ENCODE peak calls at places on chromosome 16, in four cellular contexts. Q is A549, U is K562, H is GM12878. K is an unnamed sample.

GRCh38 chr16:27511657-27512056 is 38.1 kb downstream of the GTF3C1 start:
- DNase-seq in H (no peak), Q (no peak), U (no peak), K (no peak)

GRCh38 chr16:66717112-66717675 is 20.7 kb upstream of the CMTM4 start:
- DNase-seq in H (no peak), U (peak), Q (no peak), K (peak)

GRCh38 chr16:46727184-46727583 is 21.0 kb downstream of the MYLK3 start:
- DNase-seq in U (no peak), Q (no peak), H (no peak), K (no peak)

GRCh38 chr16:79658301-79659001 is 57.9 kb upstream of the MAF start:
- DNase-seq in U (no peak), Q (peak), H (no peak), K (no peak)

GRCh38 chr16:28543072-28543471 is 4.3 kb upstream of the NUPR1 start:
- DNase-seq in Q (no peak), H (no peak), U (no peak), K (no peak)

GRCh38 chr16:67641779-67642708 is 2.9 kb upstream of the CARMIL2 start:
- DNase-seq in U (no peak), H (no peak), Q (no peak), K (no peak)

GRCh38 chr16:56048425-56049100 is 142.7 kb upstream of the GNAO1 start:
- DNase-seq in Q (no peak), H (peak), U (no peak), K (no peak)

GRCh38 chr16:56336071-56336688 is 89.2 kb downstream of the AMFR start:
- DNase-seq in U (peak), H (no peak), Q (no peak), K (no peak)

GRCh38 chr16:49277766-49278566 is 3.7 kb downstream of the CBLN1 start:
- DNase-seq in H (no peak), Q (no peak), U (no peak), K (no peak)

GRCh38 chr16:66752958-66753357 is 1.5 kb upstream of the DYNC1LI2 start:
- DNase-seq in U (no peak), H (no peak), Q (no peak), K (no peak)

GRCh38 chr16:87043273-87044030 is 273.7 kb downstream of the C16orf95 start:
- DNase-seq in Q (no peak), U (no peak), H (no peak), K (no peak)

GRCh38 chr16:21159281-21159951 is 942 bp downstream of the LDAF1 start:
- DNase-seq in U (peak), Q (no peak), H (no peak), K (peak)

GRCh38 chr16:87042551-87043272 is 274.5 kb downstream of the C16orf95 start:
- DNase-seq in Q (no peak), H (no peak), U (no peak), K (no peak)

GRCh38 chr16:14029658-14030057 is 41.5 kb upstream of the MRTFB start:
- DNase-seq in Q (no peak), U (no peak), H (no peak), K (peak)

GRCh38 chr16:30907064-30907463 is 10.7 kb downstream of the CTF1 start:
- DNase-seq in H (no peak), U (no peak), Q (no peak), K (no peak)

GRCh38 chr16:24150282-24150681 is 105.9 kb upstream of the CACNG3 start:
- DNase-seq in Q (no peak), H (no peak), U (peak), K (no peak)

GRCh38 chr16:24149102-24149501 is 107.0 kb upstream of the CACNG3 start:
- DNase-seq in Q (no peak), U (no peak), H (peak), K (no peak)

GRCh38 chr16:24152826-24153225 is 103.3 kb upstream of the CACNG3 start:
- DNase-seq in Q (no peak), H (no peak), U (no peak), K (no peak)

GRCh38 chr16:24146523-24146922 is 109.6 kb upstream of the CACNG3 start:
- DNase-seq in Q (no peak), H (no peak), U (no peak), K (no peak)

GRCh38 chr16:24151482-24151939 is 104.6 kb upstream of the CACNG3 start:
- DNase-seq in U (no peak), H (no peak), Q (no peak), K (no peak)
- TF ChIP-seq RCOR1 in U (no peak), H (no peak), Q (no peak), K (no peak)

GRCh38 chr16:85483424-85483823 is 129.7 kb upstream of the GSE1 start:
- DNase-seq in H (no peak), Q (no peak), U (no peak), K (no peak)
- TF ChIP-seq EP300 in H (no peak), Q (no peak), U (no peak), K (no peak)

GRCh38 chr16:88430524-88431446 is 22.3 kb upstream of the ZFPM1 start:
- DNase-seq in U (peak), H (no peak), Q (no peak), K (no peak)
- TF ChIP-seq RCOR1 in U (no peak), H (no peak), Q (no peak), K (no peak)

DNA sequence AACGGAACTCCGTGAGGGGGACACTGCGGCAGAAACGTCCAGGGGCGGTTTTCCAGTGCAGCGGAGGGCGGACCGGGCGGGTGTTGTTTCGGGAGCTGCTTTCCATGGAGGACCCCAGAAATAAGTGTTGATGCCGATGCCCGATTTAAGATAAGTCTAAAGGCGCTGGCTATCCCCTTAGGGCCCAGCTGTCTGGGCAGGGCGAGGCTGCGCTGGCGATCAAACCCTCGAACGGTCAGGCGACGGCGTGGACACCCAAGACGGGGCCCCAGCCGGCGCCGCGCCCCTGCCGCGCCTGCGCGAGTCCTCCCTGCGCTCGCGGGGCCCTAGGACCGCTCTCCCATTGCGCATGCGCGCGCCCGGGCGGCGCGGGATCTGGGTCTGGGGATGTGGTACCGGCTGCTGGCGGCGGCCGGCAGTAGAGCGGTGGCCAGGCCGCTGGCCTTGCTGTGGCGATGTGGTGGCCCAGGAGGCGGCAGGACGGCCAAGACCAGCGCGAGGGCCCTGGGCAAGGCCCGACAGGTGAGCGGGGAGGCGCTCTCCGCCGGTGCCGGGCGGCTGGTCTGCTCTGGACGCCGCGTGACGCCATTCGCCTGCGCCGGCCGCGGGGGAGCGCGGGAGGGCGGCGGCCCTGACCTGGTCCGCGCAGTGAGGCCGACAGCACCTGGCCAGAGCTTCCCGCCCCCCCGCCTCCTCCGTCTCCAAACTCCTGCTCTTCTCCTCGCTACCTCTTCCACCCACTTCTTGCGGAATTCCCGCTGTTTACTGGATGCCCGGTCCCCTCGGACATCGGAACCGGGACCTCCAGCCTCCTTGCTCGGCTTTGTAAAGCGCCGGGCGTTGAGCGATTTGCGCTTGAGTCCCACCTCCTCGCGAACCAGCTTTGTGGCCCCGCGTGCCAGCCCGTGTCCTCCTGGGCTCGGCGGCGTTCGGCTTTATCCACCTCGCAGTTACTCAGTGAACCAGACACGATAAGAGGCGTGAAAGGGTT is 24.0 kb downstream of the DEF8 start:
- DNase-seq in U (peak), Q (peak), H (no peak), K (peak)
- TF ChIP-seq EP300 in U (no peak), Q (no peak), H (no peak), K (no peak)

GRCh38 chr16:57533618-57534336 is 2.6 kb downstream of the CCDC102A start:
- DNase-seq in Q (no peak), U (no peak), H (no peak), K (peak)
- TF ChIP-seq RCOR1 in Q (no peak), U (no peak), H (no peak), K (no peak)

DNA sequence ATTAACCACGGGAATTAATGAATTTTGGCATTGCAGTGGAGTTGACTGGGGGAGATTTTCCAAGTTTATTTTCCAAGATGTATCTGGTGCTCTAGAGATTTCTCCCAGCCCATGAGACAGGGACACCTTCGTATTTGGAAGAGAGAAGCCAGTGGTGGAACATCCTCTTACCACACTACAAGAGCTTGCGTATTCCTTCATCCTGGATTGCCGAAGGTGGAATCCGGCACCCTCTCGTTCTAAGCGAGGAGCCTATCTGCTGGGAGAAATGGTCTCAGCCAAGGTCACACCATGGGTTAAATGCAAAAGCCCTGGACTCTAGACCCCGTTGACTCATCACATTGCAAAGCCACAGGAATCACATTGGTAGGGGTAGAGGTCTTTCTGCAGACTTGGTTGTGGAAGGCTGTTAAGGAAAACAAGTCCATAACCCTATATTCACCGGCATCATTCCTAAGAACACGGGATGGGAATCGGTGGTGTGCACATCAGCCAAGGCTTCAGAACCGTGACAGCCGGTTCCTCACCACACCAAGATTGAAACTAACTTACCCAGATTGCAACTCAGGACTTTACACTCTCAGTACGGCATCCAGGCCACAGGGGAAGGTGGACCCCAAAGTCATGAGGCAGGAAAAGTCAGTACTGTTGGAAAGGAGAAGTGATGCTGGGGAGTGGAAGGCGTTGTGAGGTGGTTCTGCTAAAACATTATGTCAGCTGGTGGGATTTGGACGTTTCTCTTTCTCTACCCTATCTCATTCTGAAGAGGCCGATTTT is 259.8 kb downstream of the CPPED1 start:
- DNase-seq in H (peak), Q (no peak), U (no peak), K (no peak)
- TF ChIP-seq EP300 in H (no peak), Q (no peak), U (no peak), K (no peak)

GRCh38 chr16:11082860-11083388 is 138.6 kb downstream of the CLEC16A start:
- DNase-seq in U (no peak), H (no peak), Q (no peak), K (no peak)

GRCh38 chr16:11079657-11080187 is 135.4 kb downstream of the CLEC16A start:
- DNase-seq in H (no peak), U (no peak), Q (no peak), K (peak)

GRCh38 chr16:11082108-11082859 is 137.9 kb downstream of the CLEC16A start:
- DNase-seq in U (no peak), Q (no peak), H (no peak), K (no peak)

GRCh38 chr16:11080327-11080967 is 136.1 kb downstream of the CLEC16A start:
- DNase-seq in Q (no peak), U (no peak), H (no peak), K (no peak)

DNA sequence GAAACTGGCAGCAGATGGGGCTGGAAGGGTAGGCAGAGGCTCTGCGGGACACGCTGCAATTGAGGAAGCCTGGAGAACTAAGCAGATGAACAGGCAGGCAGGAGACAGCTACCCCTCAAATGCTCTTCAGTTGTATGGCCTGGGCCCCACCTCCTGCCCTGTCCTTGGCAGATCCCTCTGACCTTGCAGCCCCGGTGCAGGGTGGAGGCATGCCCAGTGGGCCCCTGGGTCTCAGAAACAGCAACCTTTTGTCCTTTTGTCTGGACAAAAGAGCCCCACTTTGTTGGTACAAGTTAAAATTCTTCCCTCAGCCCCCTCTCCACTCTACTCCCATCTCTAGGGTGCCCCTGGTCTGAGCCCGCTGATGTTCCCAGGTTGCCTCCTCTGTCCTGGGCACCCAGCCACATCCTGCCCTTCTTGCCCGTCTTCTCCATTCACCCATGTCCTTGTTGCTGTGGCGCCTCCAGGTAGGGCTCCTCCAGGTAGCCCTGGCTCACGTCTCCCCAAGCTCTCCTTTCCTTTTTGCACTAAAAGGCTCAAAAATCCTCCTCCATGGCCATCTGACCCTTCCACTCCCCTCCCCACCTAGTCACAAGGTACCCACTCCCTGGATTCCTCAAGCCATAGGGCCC is 136.8 kb downstream of the CLEC16A start:
- DNase-seq in U (no peak), H (no peak), Q (no peak), K (no peak)
- TF ChIP-seq RCOR1 in U (no peak), H (no peak), Q (no peak), K (no peak)

DNA sequence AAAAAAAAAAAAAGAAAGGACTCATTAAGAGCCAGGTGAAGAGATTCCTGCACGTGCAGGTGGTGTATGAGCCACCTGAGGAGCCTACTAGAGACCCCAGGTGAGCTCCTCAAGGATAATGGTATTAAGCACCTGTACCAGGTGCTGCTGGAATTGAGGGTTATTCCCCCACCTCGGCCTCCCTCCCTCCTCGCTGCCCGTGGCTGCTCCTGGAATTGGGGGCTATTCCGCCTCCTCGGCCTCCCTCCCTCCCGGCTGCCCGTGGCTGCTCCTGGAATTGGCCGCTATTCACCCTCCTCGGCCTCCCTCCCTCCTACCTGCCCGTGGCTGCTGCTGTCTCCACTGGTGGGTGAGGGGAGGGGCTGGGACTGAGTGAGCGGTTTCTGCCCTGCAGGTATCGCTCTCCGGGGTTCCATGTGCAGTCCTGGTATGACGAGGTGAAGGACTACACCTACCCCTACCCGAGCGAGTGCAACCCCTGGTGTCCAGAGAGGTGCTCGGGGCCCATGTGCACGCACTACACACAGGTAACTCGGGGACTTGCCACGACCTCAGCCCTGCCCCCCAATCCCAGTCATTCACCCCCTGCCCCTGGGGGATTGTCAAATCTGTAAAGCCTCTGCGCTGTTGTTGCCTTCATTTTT is 29.3 kb downstream of the CRISPLD2 start:
- DNase-seq in U (no peak), Q (no peak), H (no peak), K (no peak)
- TF ChIP-seq EP300 in U (no peak), Q (no peak), H (no peak), K (no peak)

GRCh38 chr16:54928421-54929089 is 2.1 kb upstream of the IRX5 start:
- DNase-seq in Q (peak), U (peak), H (no peak), K (peak)
- TF ChIP-seq RCOR1 in Q (no peak), U (no peak), H (no peak), K (no peak)

DNA sequence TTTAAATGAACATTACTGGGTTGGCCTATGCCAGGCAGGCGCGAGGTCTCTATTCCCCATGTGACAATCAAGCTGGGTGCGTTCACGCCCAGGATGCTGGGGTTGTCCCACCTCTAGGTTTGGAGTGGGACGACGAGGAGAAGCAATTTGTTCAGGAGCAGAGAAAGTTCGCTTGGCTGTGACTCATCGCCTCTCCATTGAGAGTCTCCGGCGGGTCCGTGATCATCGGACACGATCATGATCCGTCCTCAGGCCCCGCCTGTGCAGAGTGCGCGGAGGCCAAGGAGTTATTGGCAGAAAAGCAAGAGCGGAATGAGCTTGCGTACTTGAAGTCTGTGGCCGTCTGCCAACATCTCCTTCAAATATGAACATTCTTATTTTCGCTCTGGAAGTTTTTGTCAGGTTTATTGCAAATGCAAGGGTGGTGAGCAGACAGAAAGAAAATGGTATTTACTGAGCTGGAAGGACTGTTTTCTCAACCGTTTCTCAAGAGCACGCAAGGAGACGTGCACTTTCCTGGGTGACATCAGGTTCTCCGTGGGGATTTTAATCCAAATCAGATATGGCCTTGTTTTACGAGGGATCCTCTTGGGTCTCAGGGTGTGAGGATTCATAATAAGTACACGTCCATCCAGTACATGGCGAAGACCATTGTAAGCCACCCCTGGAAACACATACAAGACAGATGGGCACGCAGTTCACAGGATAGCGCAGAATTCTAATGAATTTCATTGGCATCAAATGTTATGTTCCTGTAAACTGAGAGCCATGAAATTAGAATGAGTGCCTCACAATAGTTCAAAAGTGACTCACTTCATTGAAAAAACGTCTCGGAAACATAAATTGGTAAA is 70.1 kb upstream of the CREBBP start:
- DNase-seq in Q (no peak), U (no peak), H (no peak), K (no peak)
- TF ChIP-seq EP300 in Q (no peak), U (no peak), H (no peak), K (no peak)